ENCODE peak calls at places on chromosomes 11 and 22, in seven cellular contexts. J is HL-60, K is ovary, S is left lung, C is body of pancreas, D is AG04450, B is RWPE1. M is an unnamed sample.

GRCh38 chr22:21651521-21652009 is 9.5 kb downstream of the SDF2L1 start:
- DNase-seq in D (no peak), K (no peak), C (no peak), S (no peak), J (no peak), B (no peak), M (no peak)

GRCh38 chr11:92671081-92671480 is 298.4 kb upstream of the MTNR1B start:
- DNase-seq in K (no peak), J (no peak), B (no peak), S (no peak), D (no peak), C (no peak), M (no peak)

GRCh38 chr11:11844272-11844671 is 2.5 kb downstream of the USP47 start:
- DNase-seq in K (no peak), J (no peak), C (no peak), D (no peak), B (no peak), S (no peak), M (no peak)

GRCh38 chr11:128598096-128598495 is 10.7 kb upstream of the ETS1 start:
- DNase-seq in C (no peak), J (no peak), B (no peak), S (no peak), K (no peak), D (no peak), M (no peak)

GRCh38 chr11:10255388-10256125 is 38.5 kb downstream of the SBF2 start:
- DNase-seq in D (no peak), S (no peak), K (no peak), C (no peak), J (no peak), B (no peak), M (no peak)

GRCh38 chr22:21587803-21588611 is 20.5 kb downstream of the UBE2L3 start:
- DNase-seq in B (no peak), S (no peak), D (peak), C (no peak), K (no peak), J (no peak), M (no peak)

GRCh38 chr22:22943521-22944267 is 56.1 kb downstream of the IGLL5 start:
- DNase-seq in D (no peak), K (no peak), C (no peak), B (no peak), J (no peak), S (peak), M (no peak)

GRCh38 chr11:86524603-86525352 is 147.6 kb downstream of the ME3 start:
- DNase-seq in B (peak), C (no peak), D (no peak), J (no peak), S (no peak), K (no peak), M (no peak)

GRCh38 chr11:99773646-99774045 is 752.9 kb downstream of the CNTN5 start:
- DNase-seq in B (no peak), C (no peak), S (no peak), D (no peak), J (no peak), K (no peak), M (no peak)

GRCh38 chr22:49997932-49998717 is 14.4 kb downstream of the IL17REL start:
- DNase-seq in S (peak), K (no peak), B (no peak), J (no peak), C (no peak), D (no peak), M (no peak)

GRCh38 chr11:66768818-66769217 is 39.8 kb upstream of the SPTBN2 start:
- DNase-seq in J (no peak), B (no peak), D (no peak), C (no peak), S (no peak), K (no peak), M (no peak)

GRCh38 chr11:56783448-56784041 is 35.0 kb upstream of the OR9G4 start:
- DNase-seq in B (peak), K (no peak), C (no peak), D (peak), J (peak), S (no peak), M (peak)

GRCh38 chr22:29813563-29813962 is 24.5 kb downstream of the ASCC2 start:
- DNase-seq in S (no peak), K (no peak), D (no peak), B (peak), C (no peak), J (no peak), M (no peak)

GRCh38 chr22:25235547-25236290 is 16.3 kb downstream of the CRYBB2 start:
- DNase-seq in K (peak), J (peak), D (peak), B (peak), C (peak), S (peak), M (peak)

GRCh38 chr22:16964366-16964765 is 43.7 kb downstream of the GAB4 start:
- DNase-seq in J (no peak), C (no peak), D (no peak), S (no peak), B (no peak), K (no peak), M (no peak)

GRCh38 chr11:74010306-74010981 is 1.6 kb upstream of the UCP3 start:
- DNase-seq in K (no peak), B (no peak), J (no peak), S (no peak), D (no peak), C (no peak), M (no peak)

GRCh38 chr11:74013141-74013540 is 4.3 kb upstream of the UCP3 start:
- DNase-seq in K (no peak), D (no peak), S (peak), C (no peak), B (no peak), J (no peak), M (no peak)

GRCh38 chr11:74009675-74010305 is 905 bp upstream of the UCP3 start:
- DNase-seq in S (no peak), J (no peak), C (no peak), K (no peak), D (no peak), B (no peak), M (no peak)

GRCh38 chr11:74012072-74012809 is 3.4 kb upstream of the UCP3 start:
- DNase-seq in B (no peak), K (no peak), J (no peak), D (no peak), C (no peak), S (no peak), M (no peak)

GRCh38 chr11:74011360-74012071 is 2.6 kb upstream of the UCP3 start:
- DNase-seq in J (no peak), K (no peak), S (no peak), D (no peak), B (no peak), C (no peak), M (no peak)
- TF ChIP-seq CTCF in J (no peak), K (no peak), S (no peak), D (no peak), B (no peak), C (no peak), M (no peak)

GRCh38 chr11:96052921-96053631 is 129.2 kb upstream of the MTMR2 start:
- DNase-seq in K (no peak), B (no peak), D (no peak), J (no peak), S (no peak), C (no peak), M (no peak)

GRCh38 chr11:96054870-96055705 is 131.2 kb upstream of the MTMR2 start:
- DNase-seq in C (no peak), B (peak), J (no peak), S (no peak), D (no peak), K (no peak), M (no peak)

GRCh38 chr11:96049426-96049825 is 125.5 kb upstream of the MTMR2 start:
- DNase-seq in K (no peak), S (no peak), C (no peak), B (no peak), D (no peak), J (no peak), M (no peak)

GRCh38 chr11:96051820-96052219 is 127.9 kb upstream of the MTMR2 start:
- DNase-seq in D (no peak), S (no peak), C (no peak), J (no peak), B (no peak), K (no peak), M (no peak)

DNA sequence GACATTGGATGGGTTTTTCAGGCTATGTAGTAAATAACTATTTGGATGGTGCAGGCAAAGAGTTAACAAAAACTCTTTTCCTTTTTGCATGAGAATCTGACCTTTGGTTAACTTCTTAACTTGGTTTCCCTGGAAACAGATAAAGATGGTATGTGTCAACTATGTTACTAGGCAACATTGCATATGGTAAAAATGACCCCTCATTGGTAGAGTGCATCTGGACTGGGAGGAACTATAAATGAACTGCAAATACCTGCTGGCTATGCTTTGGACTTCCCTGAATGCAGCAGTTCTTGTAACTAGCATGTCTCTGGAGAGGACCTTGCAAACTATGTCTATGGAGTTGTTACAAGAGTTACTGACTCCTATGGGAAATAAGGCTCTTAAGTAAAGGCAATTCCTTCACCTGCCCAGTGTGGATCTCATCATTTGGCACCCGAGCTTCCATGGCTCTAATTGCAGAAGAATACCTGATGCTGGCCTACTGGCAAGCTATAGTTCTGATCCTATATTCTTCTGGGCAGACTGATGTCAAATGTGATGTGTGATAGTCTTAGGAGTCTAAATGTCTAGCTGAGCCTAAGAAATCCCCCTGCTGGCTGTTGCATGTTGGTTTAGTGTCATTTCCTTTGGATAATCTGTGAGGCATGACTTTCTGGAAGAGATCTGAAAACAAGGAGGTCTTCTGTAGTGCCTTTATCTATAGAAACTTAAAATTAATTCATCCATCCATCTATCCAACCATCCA is 126.7 kb upstream of the MTMR2 start:
- DNase-seq in J (no peak), D (no peak), S (no peak), K (no peak), C (no peak), B (no peak), M (no peak)
- TF ChIP-seq CTCF in J (no peak), D (no peak), S (no peak), K (no peak), C (no peak), B (no peak), M (no peak)

GRCh38 chr11:20310596-20311394 is 52.7 kb upstream of the HTATIP2 start:
- DNase-seq in J (no peak), S (no peak), C (no peak), K (no peak), B (no peak), D (no peak), M (no peak)

GRCh38 chr11:20310137-20310536 is 53.4 kb upstream of the HTATIP2 start:
- DNase-seq in S (no peak), C (no peak), J (no peak), K (no peak), B (no peak), D (no peak), M (no peak)

GRCh38 chr11:20308601-20309000 is 54.9 kb upstream of the HTATIP2 start:
- DNase-seq in J (no peak), K (no peak), S (no peak), C (no peak), B (no peak), D (no peak), M (no peak)

GRCh38 chr11:20311444-20311843 is 52.1 kb upstream of the HTATIP2 start:
- DNase-seq in B (no peak), C (no peak), J (no peak), S (no peak), D (no peak), K (no peak), M (no peak)

GRCh38 chr11:20309626-20310025 is 53.9 kb upstream of the HTATIP2 start:
- DNase-seq in J (no peak), C (no peak), K (no peak), S (no peak), D (no peak), B (no peak), M (no peak)
- TF ChIP-seq CTCF in J (no peak), C (no peak), K (no peak), S (no peak), D (no peak), B (no peak), M (no peak)

DNA sequence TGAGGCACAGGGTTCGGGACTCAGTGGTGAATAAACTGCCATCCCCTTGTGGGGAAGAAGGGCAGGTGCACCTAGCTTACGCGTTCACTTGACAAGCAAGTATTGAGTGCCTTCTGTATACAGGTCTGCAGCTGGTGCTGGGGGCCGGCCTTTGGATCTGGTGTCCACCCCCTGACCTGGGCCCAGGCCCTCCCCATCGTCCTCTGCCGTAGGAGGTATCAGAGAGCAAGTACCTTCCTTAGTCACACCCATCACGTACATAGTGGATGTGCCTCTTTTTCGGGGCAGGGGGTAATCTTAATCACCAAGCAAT is 53.3 kb downstream of the SMIM38 start:
- DNase-seq in C (no peak), D (no peak), S (no peak), J (no peak), B (no peak), K (no peak), M (no peak)
- TF ChIP-seq CTCF in C (no peak), D (no peak), S (no peak), J (no peak), B (no peak), K (no peak), M (no peak)

GRCh38 chr11:101390539-101390938 is 193.3 kb downstream of the TRPC6 start:
- DNase-seq in K (no peak), D (no peak), J (no peak), B (no peak), C (no peak), S (no peak), M (no peak)
- TF ChIP-seq CTCF in K (no peak), D (peak), J (no peak), B (peak), C (peak), S (no peak), M (no peak)